ENCODE peak calls at places on chromosomes 13 and 19, in six cellular contexts. One of them, this sample, is unnamed.

GRCh38 chr19:1373042-1373533 is 10.6 kb upstream of the NDUFS7 start:
- ATAC-seq in activated CD8-positive, alpha-beta T cell treated with anti-CD3 and anti-CD28 coated beads, Interleukin-2, amount 10 ng/mL, durations not matched to agents 7 days and 5 days: no peak
- ATAC-seq in foreskin keratinocyte: no peak
- ATAC-seq in right cardiac atrium: no peak
- ATAC-seq in lower lobe of right lung: no peak
- ATAC-seq in activated CD4-positive, alpha-beta T cell treated with anti-CD3 and anti-CD28 coated beads for 36 hours: no peak
- ATAC-seq in this sample: no peak

GRCh38 chr13:30033681-30034447 is 183.4 kb upstream of the UBL3 start:
- ATAC-seq in activated CD8-positive, alpha-beta T cell treated with anti-CD3 and anti-CD28 coated beads, Interleukin-2, amount 10 ng/mL, durations not matched to agents 7 days and 5 days: no peak
- ATAC-seq in foreskin keratinocyte: peak
- ATAC-seq in right cardiac atrium: no peak
- ATAC-seq in lower lobe of right lung: no peak
- ATAC-seq in activated CD4-positive, alpha-beta T cell treated with anti-CD3 and anti-CD28 coated beads for 36 hours: peak
- ATAC-seq in this sample: no peak

GRCh38 chr19:52601025-52601973 is 31.2 kb downstream of the ZNF701 start:
- ATAC-seq in activated CD8-positive, alpha-beta T cell treated with anti-CD3 and anti-CD28 coated beads, Interleukin-2, amount 10 ng/mL, durations not matched to agents 7 days and 5 days: peak
- ATAC-seq in foreskin keratinocyte: peak
- ATAC-seq in right cardiac atrium: peak
- ATAC-seq in lower lobe of right lung: peak
- ATAC-seq in activated CD4-positive, alpha-beta T cell treated with anti-CD3 and anti-CD28 coated beads for 36 hours: peak
- ATAC-seq in this sample: peak

GRCh38 chr19:4379383-4380253 is 20.7 kb downstream of the SH3GL1 start:
- ATAC-seq in activated CD8-positive, alpha-beta T cell treated with anti-CD3 and anti-CD28 coated beads, Interleukin-2, amount 10 ng/mL, durations not matched to agents 7 days and 5 days: peak
- ATAC-seq in foreskin keratinocyte: peak
- ATAC-seq in right cardiac atrium: no peak
- ATAC-seq in lower lobe of right lung: peak
- ATAC-seq in activated CD4-positive, alpha-beta T cell treated with anti-CD3 and anti-CD28 coated beads for 36 hours: peak
- ATAC-seq in this sample: peak

GRCh38 chr13:31213681-31214289 is 14.0 kb downstream of the B3GLCT start:
- ATAC-seq in activated CD8-positive, alpha-beta T cell treated with anti-CD3 and anti-CD28 coated beads, Interleukin-2, amount 10 ng/mL, durations not matched to agents 7 days and 5 days: no peak
- ATAC-seq in foreskin keratinocyte: no peak
- ATAC-seq in right cardiac atrium: no peak
- ATAC-seq in lower lobe of right lung: no peak
- ATAC-seq in activated CD4-positive, alpha-beta T cell treated with anti-CD3 and anti-CD28 coated beads for 36 hours: peak
- ATAC-seq in this sample: no peak

GRCh38 chr13:38590796-38591507 is 95.9 kb upstream of the FREM2 start:
- ATAC-seq in activated CD8-positive, alpha-beta T cell treated with anti-CD3 and anti-CD28 coated beads, Interleukin-2, amount 10 ng/mL, durations not matched to agents 7 days and 5 days: no peak
- ATAC-seq in foreskin keratinocyte: peak
- ATAC-seq in right cardiac atrium: peak
- ATAC-seq in lower lobe of right lung: peak
- ATAC-seq in activated CD4-positive, alpha-beta T cell treated with anti-CD3 and anti-CD28 coated beads for 36 hours: no peak
- ATAC-seq in this sample: no peak

GRCh38 chr13:101140087-101140770 is 276.1 kb downstream of the NALCN start:
- ATAC-seq in activated CD8-positive, alpha-beta T cell treated with anti-CD3 and anti-CD28 coated beads, Interleukin-2, amount 10 ng/mL, durations not matched to agents 7 days and 5 days: no peak
- ATAC-seq in foreskin keratinocyte: no peak
- ATAC-seq in right cardiac atrium: peak
- ATAC-seq in lower lobe of right lung: no peak
- ATAC-seq in activated CD4-positive, alpha-beta T cell treated with anti-CD3 and anti-CD28 coated beads for 36 hours: no peak
- ATAC-seq in this sample: no peak

GRCh38 chr19:13979224-13979623 is 26.9 kb downstream of the RFX1 start:
- ATAC-seq in activated CD8-positive, alpha-beta T cell treated with anti-CD3 and anti-CD28 coated beads, Interleukin-2, amount 10 ng/mL, durations not matched to agents 7 days and 5 days: no peak
- ATAC-seq in foreskin keratinocyte: no peak
- ATAC-seq in right cardiac atrium: peak
- ATAC-seq in lower lobe of right lung: peak
- ATAC-seq in activated CD4-positive, alpha-beta T cell treated with anti-CD3 and anti-CD28 coated beads for 36 hours: no peak
- ATAC-seq in this sample: no peak

GRCh38 chr19:362683-363082 is 18.1 kb upstream of the MIER2 start:
- ATAC-seq in activated CD8-positive, alpha-beta T cell treated with anti-CD3 and anti-CD28 coated beads, Interleukin-2, amount 10 ng/mL, durations not matched to agents 7 days and 5 days: no peak
- ATAC-seq in foreskin keratinocyte: no peak
- ATAC-seq in right cardiac atrium: no peak
- ATAC-seq in lower lobe of right lung: no peak
- ATAC-seq in activated CD4-positive, alpha-beta T cell treated with anti-CD3 and anti-CD28 coated beads for 36 hours: no peak
- ATAC-seq in this sample: no peak

GRCh38 chr19:4555657-4556561 is 3.6 kb downstream of the SEMA6B start:
- ATAC-seq in activated CD8-positive, alpha-beta T cell treated with anti-CD3 and anti-CD28 coated beads, Interleukin-2, amount 10 ng/mL, durations not matched to agents 7 days and 5 days: no peak
- ATAC-seq in foreskin keratinocyte: peak
- ATAC-seq in right cardiac atrium: peak
- ATAC-seq in lower lobe of right lung: no peak
- ATAC-seq in activated CD4-positive, alpha-beta T cell treated with anti-CD3 and anti-CD28 coated beads for 36 hours: no peak
- ATAC-seq in this sample: no peak

GRCh38 chr13:74871671-74872070 is 610.3 kb downstream of the TBC1D4 start:
- ATAC-seq in activated CD8-positive, alpha-beta T cell treated with anti-CD3 and anti-CD28 coated beads, Interleukin-2, amount 10 ng/mL, durations not matched to agents 7 days and 5 days: no peak
- ATAC-seq in foreskin keratinocyte: no peak
- ATAC-seq in right cardiac atrium: no peak
- ATAC-seq in lower lobe of right lung: no peak
- ATAC-seq in activated CD4-positive, alpha-beta T cell treated with anti-CD3 and anti-CD28 coated beads for 36 hours: no peak
- ATAC-seq in this sample: no peak

GRCh38 chr19:17358395-17358794 is 18.7 kb downstream of the PLVAP start:
- ATAC-seq in activated CD8-positive, alpha-beta T cell treated with anti-CD3 and anti-CD28 coated beads, Interleukin-2, amount 10 ng/mL, durations not matched to agents 7 days and 5 days: no peak
- ATAC-seq in foreskin keratinocyte: no peak
- ATAC-seq in right cardiac atrium: peak
- ATAC-seq in lower lobe of right lung: peak
- ATAC-seq in activated CD4-positive, alpha-beta T cell treated with anti-CD3 and anti-CD28 coated beads for 36 hours: no peak
- ATAC-seq in this sample: no peak

GRCh38 chr19:39307233-39307821 is 11.1 kb downstream of the IFNL1 start:
- ATAC-seq in activated CD8-positive, alpha-beta T cell treated with anti-CD3 and anti-CD28 coated beads, Interleukin-2, amount 10 ng/mL, durations not matched to agents 7 days and 5 days: no peak
- ATAC-seq in foreskin keratinocyte: peak
- ATAC-seq in right cardiac atrium: peak
- ATAC-seq in lower lobe of right lung: peak
- ATAC-seq in activated CD4-positive, alpha-beta T cell treated with anti-CD3 and anti-CD28 coated beads for 36 hours: no peak
- ATAC-seq in this sample: peak

GRCh38 chr19:13152854-13153626 is 2.8 kb downstream of the IER2 start:
- ATAC-seq in activated CD8-positive, alpha-beta T cell treated with anti-CD3 and anti-CD28 coated beads, Interleukin-2, amount 10 ng/mL, durations not matched to agents 7 days and 5 days: peak
- ATAC-seq in foreskin keratinocyte: peak
- ATAC-seq in right cardiac atrium: peak
- ATAC-seq in lower lobe of right lung: peak
- ATAC-seq in activated CD4-positive, alpha-beta T cell treated with anti-CD3 and anti-CD28 coated beads for 36 hours: peak
- ATAC-seq in this sample: peak

GRCh38 chr19:50423279-50424113 is 4.8 kb downstream of the SPIB start:
- ATAC-seq in activated CD8-positive, alpha-beta T cell treated with anti-CD3 and anti-CD28 coated beads, Interleukin-2, amount 10 ng/mL, durations not matched to agents 7 days and 5 days: no peak
- ATAC-seq in foreskin keratinocyte: no peak
- ATAC-seq in right cardiac atrium: no peak
- ATAC-seq in lower lobe of right lung: no peak
- ATAC-seq in activated CD4-positive, alpha-beta T cell treated with anti-CD3 and anti-CD28 coated beads for 36 hours: no peak
- ATAC-seq in this sample: no peak

GRCh38 chr13:46633416-46633815 is 80.4 kb downstream of the LRCH1 start:
- ATAC-seq in activated CD8-positive, alpha-beta T cell treated with anti-CD3 and anti-CD28 coated beads, Interleukin-2, amount 10 ng/mL, durations not matched to agents 7 days and 5 days: no peak
- ATAC-seq in foreskin keratinocyte: peak
- ATAC-seq in right cardiac atrium: no peak
- ATAC-seq in lower lobe of right lung: no peak
- ATAC-seq in activated CD4-positive, alpha-beta T cell treated with anti-CD3 and anti-CD28 coated beads for 36 hours: no peak
- ATAC-seq in this sample: no peak

GRCh38 chr13:40583738-40584137 is 82.7 kb downstream of the FOXO1 start:
- ATAC-seq in activated CD8-positive, alpha-beta T cell treated with anti-CD3 and anti-CD28 coated beads, Interleukin-2, amount 10 ng/mL, durations not matched to agents 7 days and 5 days: no peak
- ATAC-seq in foreskin keratinocyte: no peak
- ATAC-seq in right cardiac atrium: no peak
- ATAC-seq in lower lobe of right lung: no peak
- ATAC-seq in activated CD4-positive, alpha-beta T cell treated with anti-CD3 and anti-CD28 coated beads for 36 hours: peak
- ATAC-seq in this sample: no peak

GRCh38 chr13:23947893-23948292 is 50.6 kb upstream of the C1QTNF9B start:
- ATAC-seq in activated CD8-positive, alpha-beta T cell treated with anti-CD3 and anti-CD28 coated beads, Interleukin-2, amount 10 ng/mL, durations not matched to agents 7 days and 5 days: no peak
- ATAC-seq in foreskin keratinocyte: no peak
- ATAC-seq in right cardiac atrium: no peak
- ATAC-seq in lower lobe of right lung: peak
- ATAC-seq in activated CD4-positive, alpha-beta T cell treated with anti-CD3 and anti-CD28 coated beads for 36 hours: no peak
- ATAC-seq in this sample: no peak

GRCh38 chr13:59345316-59345715 is 818.4 kb downstream of the DIAPH3 start:
- ATAC-seq in activated CD8-positive, alpha-beta T cell treated with anti-CD3 and anti-CD28 coated beads, Interleukin-2, amount 10 ng/mL, durations not matched to agents 7 days and 5 days: no peak
- ATAC-seq in foreskin keratinocyte: no peak
- ATAC-seq in right cardiac atrium: peak
- ATAC-seq in lower lobe of right lung: peak
- ATAC-seq in activated CD4-positive, alpha-beta T cell treated with anti-CD3 and anti-CD28 coated beads for 36 hours: no peak
- ATAC-seq in this sample: no peak